ENCODE peak calls at places on chromosomes 4 and X, in eight cellular contexts. One of them, this sample, is unnamed.

GRCh38 chr4:74111990-74112389 is 13.0 kb upstream of the CXCL2 start:
- DNase-seq in PC-9: peak
- DNase-seq in foreskin fibroblast: no peak
- DNase-seq in left lung: peak
- DNase-seq in heart left ventricle: no peak
- DNase-seq in GM13976: no peak
- DNase-seq in bronchial epithelial cell: peak
- DNase-seq in astrocyte of the spinal cord: peak
- DNase-seq in this sample: no peak

GRCh38 chr4:154164931-154165839 is 326.4 kb downstream of the DCHS2 start:
- DNase-seq in PC-9: no peak
- DNase-seq in foreskin fibroblast: peak
- DNase-seq in left lung: peak
- DNase-seq in heart left ventricle: no peak
- DNase-seq in GM13976: no peak
- DNase-seq in bronchial epithelial cell: peak
- DNase-seq in astrocyte of the spinal cord: peak
- DNase-seq in this sample: no peak

GRCh38 chr4:68209003-68209402 is 36.5 kb downstream of the TMPRSS11B start:
- DNase-seq in PC-9: no peak
- DNase-seq in foreskin fibroblast: peak
- DNase-seq in left lung: no peak
- DNase-seq in heart left ventricle: no peak
- DNase-seq in GM13976: no peak
- DNase-seq in bronchial epithelial cell: no peak
- DNase-seq in astrocyte of the spinal cord: no peak
- DNase-seq in this sample: no peak

GRCh38 chrX:14064632-14065432 is 35.1 kb upstream of the GEMIN8 start:
- DNase-seq in PC-9: peak
- DNase-seq in foreskin fibroblast: no peak
- DNase-seq in left lung: no peak
- DNase-seq in heart left ventricle: no peak
- DNase-seq in GM13976: no peak
- DNase-seq in bronchial epithelial cell: peak
- DNase-seq in astrocyte of the spinal cord: peak
- DNase-seq in this sample: no peak

GRCh38 chrX:15464704-15465103 is 28.4 kb downstream of the PIR start:
- DNase-seq in PC-9: no peak
- DNase-seq in foreskin fibroblast: no peak
- DNase-seq in left lung: no peak
- DNase-seq in heart left ventricle: no peak
- DNase-seq in GM13976: no peak
- DNase-seq in bronchial epithelial cell: no peak
- DNase-seq in astrocyte of the spinal cord: no peak
- DNase-seq in this sample: no peak

GRCh38 chr4:184684491-184685189 is 35.1 kb downstream of the PRIMPOL start:
- DNase-seq in PC-9: no peak
- DNase-seq in foreskin fibroblast: no peak
- DNase-seq in left lung: no peak
- DNase-seq in heart left ventricle: no peak
- DNase-seq in GM13976: no peak
- DNase-seq in bronchial epithelial cell: peak
- DNase-seq in astrocyte of the spinal cord: no peak
- DNase-seq in this sample: no peak

GRCh38 chr4:64776820-64777219 is 367.6 kb upstream of the TECRL start:
- DNase-seq in PC-9: no peak
- DNase-seq in foreskin fibroblast: no peak
- DNase-seq in left lung: no peak
- DNase-seq in heart left ventricle: no peak
- DNase-seq in GM13976: no peak
- DNase-seq in bronchial epithelial cell: no peak
- DNase-seq in astrocyte of the spinal cord: no peak
- DNase-seq in this sample: no peak

GRCh38 chrX:73447311-73447794 is 500 bp downstream of the CDX4 start:
- DNase-seq in PC-9: no peak
- DNase-seq in foreskin fibroblast: no peak
- DNase-seq in left lung: no peak
- DNase-seq in heart left ventricle: no peak
- DNase-seq in GM13976: no peak
- DNase-seq in bronchial epithelial cell: no peak
- DNase-seq in astrocyte of the spinal cord: no peak
- DNase-seq in this sample: no peak

GRCh38 chr4:115113382-115114106 is at the start of gene NDST4:
- DNase-seq in PC-9: no peak
- DNase-seq in foreskin fibroblast: peak
- DNase-seq in left lung: no peak
- DNase-seq in heart left ventricle: no peak
- DNase-seq in GM13976: no peak
- DNase-seq in bronchial epithelial cell: peak
- DNase-seq in astrocyte of the spinal cord: peak
- DNase-seq in this sample: no peak

GRCh38 chr4:14446311-14446710 is 556.0 kb upstream of the CPEB2 start:
- DNase-seq in PC-9: no peak
- DNase-seq in foreskin fibroblast: peak
- DNase-seq in left lung: no peak
- DNase-seq in heart left ventricle: no peak
- DNase-seq in GM13976: no peak
- DNase-seq in bronchial epithelial cell: peak
- DNase-seq in astrocyte of the spinal cord: peak
- DNase-seq in this sample: no peak

GRCh38 chrX:17839269-17839668 is 21.8 kb downstream of the RAI2 start:
- DNase-seq in PC-9: no peak
- DNase-seq in foreskin fibroblast: peak
- DNase-seq in left lung: no peak
- DNase-seq in heart left ventricle: no peak
- DNase-seq in GM13976: no peak
- DNase-seq in bronchial epithelial cell: no peak
- DNase-seq in astrocyte of the spinal cord: no peak
- DNase-seq in this sample: no peak
- TF ChIP-seq CTCF in PC-9: no peak
- TF ChIP-seq CTCF in foreskin fibroblast: no peak
- TF ChIP-seq CTCF in left lung: no peak
- TF ChIP-seq CTCF in heart left ventricle: no peak
- TF ChIP-seq CTCF in GM13976: no peak
- TF ChIP-seq CTCF in bronchial epithelial cell: no peak
- TF ChIP-seq CTCF in astrocyte of the spinal cord: no peak
- TF ChIP-seq CTCF in this sample: no peak

GRCh38 chr4:151408380-151408629 is 671 bp upstream of the FHIP1A start:
- DNase-seq in PC-9: no peak
- DNase-seq in foreskin fibroblast: no peak
- DNase-seq in left lung: no peak
- DNase-seq in heart left ventricle: no peak
- DNase-seq in GM13976: no peak
- DNase-seq in bronchial epithelial cell: no peak
- DNase-seq in astrocyte of the spinal cord: no peak
- DNase-seq in this sample: no peak

GRCh38 chr4:151409470-151410313 is 716 bp downstream of the FHIP1A start:
- DNase-seq in PC-9: peak
- DNase-seq in foreskin fibroblast: peak
- DNase-seq in left lung: peak
- DNase-seq in heart left ventricle: no peak
- DNase-seq in GM13976: peak
- DNase-seq in bronchial epithelial cell: peak
- DNase-seq in astrocyte of the spinal cord: peak
- DNase-seq in this sample: no peak

GRCh38 chr4:151407018-151407417 is 2.0 kb upstream of the FHIP1A start:
- DNase-seq in PC-9: no peak
- DNase-seq in foreskin fibroblast: no peak
- DNase-seq in left lung: no peak
- DNase-seq in heart left ventricle: no peak
- DNase-seq in GM13976: no peak
- DNase-seq in bronchial epithelial cell: no peak
- DNase-seq in astrocyte of the spinal cord: no peak
- DNase-seq in this sample: no peak

GRCh38 chr4:151408630-151409469 is at the start of gene FHIP1A:
- DNase-seq in PC-9: peak
- DNase-seq in foreskin fibroblast: peak
- DNase-seq in left lung: peak
- DNase-seq in heart left ventricle: peak
- DNase-seq in GM13976: peak
- DNase-seq in bronchial epithelial cell: peak
- DNase-seq in astrocyte of the spinal cord: peak
- DNase-seq in this sample: no peak

DNA sequence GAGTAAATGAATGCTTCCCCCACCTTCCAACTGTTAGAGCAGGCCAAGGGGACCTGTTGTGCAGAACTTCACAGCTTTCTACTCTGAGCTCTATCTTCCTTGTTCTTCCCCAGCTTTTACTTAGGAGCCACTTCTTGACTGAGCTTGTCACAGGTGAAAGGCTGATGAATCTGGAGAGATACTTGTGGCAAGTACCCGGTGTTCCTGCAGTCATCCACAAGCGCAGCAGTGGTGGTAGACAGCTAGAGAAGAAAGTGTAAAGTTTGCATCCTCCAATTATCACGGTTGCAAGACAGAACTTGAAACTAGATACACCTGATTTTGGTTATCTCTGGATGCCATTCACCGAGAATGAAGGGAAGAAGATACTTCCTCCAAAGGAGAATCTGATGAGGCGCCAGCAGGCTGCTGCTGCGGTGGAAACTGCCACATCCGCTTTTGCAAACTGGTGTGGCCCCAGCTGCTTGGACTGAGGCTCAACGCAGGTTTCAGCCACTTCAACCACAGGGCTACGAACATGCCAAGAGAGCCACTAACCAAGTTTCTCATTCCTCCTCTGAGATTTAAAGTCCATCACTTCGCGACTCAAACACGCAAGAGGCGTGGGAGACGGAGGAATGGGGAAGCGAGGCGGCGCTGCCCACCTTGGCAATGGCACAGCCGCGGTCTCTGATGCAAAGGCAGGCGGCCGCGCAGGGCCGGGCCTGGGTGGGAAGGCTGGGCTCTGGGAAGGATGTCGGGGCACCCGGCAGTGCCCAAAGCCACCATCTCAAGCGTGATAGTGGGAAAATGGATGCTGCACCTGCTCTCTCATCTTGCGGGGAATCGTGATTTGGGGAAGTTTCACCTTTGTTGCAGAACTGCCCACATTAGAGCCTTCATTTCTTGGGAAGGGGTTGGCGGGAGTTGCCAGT is 1.3 kb upstream of the FHIP1A start:
- DNase-seq in PC-9: peak
- DNase-seq in foreskin fibroblast: no peak
- DNase-seq in left lung: peak
- DNase-seq in heart left ventricle: peak
- DNase-seq in GM13976: peak
- DNase-seq in bronchial epithelial cell: no peak
- DNase-seq in astrocyte of the spinal cord: peak
- DNase-seq in this sample: no peak
- TF ChIP-seq CTCF in PC-9: no peak
- TF ChIP-seq CTCF in foreskin fibroblast: no peak
- TF ChIP-seq CTCF in left lung: no peak
- TF ChIP-seq CTCF in heart left ventricle: no peak
- TF ChIP-seq CTCF in GM13976: no peak
- TF ChIP-seq CTCF in bronchial epithelial cell: peak
- TF ChIP-seq CTCF in astrocyte of the spinal cord: no peak
- TF ChIP-seq CTCF in this sample: no peak

GRCh38 chr4:110638347-110638746 is 15.5 kb upstream of the PITX2 start:
- DNase-seq in PC-9: no peak
- DNase-seq in foreskin fibroblast: no peak
- DNase-seq in left lung: no peak
- DNase-seq in heart left ventricle: no peak
- DNase-seq in GM13976: no peak
- DNase-seq in bronchial epithelial cell: no peak
- DNase-seq in astrocyte of the spinal cord: no peak
- DNase-seq in this sample: no peak

GRCh38 chr4:110636677-110637407 is 14.0 kb upstream of the PITX2 start:
- DNase-seq in PC-9: no peak
- DNase-seq in foreskin fibroblast: peak
- DNase-seq in left lung: no peak
- DNase-seq in heart left ventricle: no peak
- DNase-seq in GM13976: no peak
- DNase-seq in bronchial epithelial cell: no peak
- DNase-seq in astrocyte of the spinal cord: no peak
- DNase-seq in this sample: no peak

GRCh38 chr4:110636231-110636676 is 13.4 kb upstream of the PITX2 start:
- DNase-seq in PC-9: no peak
- DNase-seq in foreskin fibroblast: no peak
- DNase-seq in left lung: no peak
- DNase-seq in heart left ventricle: no peak
- DNase-seq in GM13976: no peak
- DNase-seq in bronchial epithelial cell: no peak
- DNase-seq in astrocyte of the spinal cord: no peak
- DNase-seq in this sample: no peak

GRCh38 chr4:110639207-110640092 is 16.6 kb upstream of the PITX2 start:
- DNase-seq in PC-9: no peak
- DNase-seq in foreskin fibroblast: no peak
- DNase-seq in left lung: no peak
- DNase-seq in heart left ventricle: no peak
- DNase-seq in GM13976: no peak
- DNase-seq in bronchial epithelial cell: no peak
- DNase-seq in astrocyte of the spinal cord: no peak
- DNase-seq in this sample: no peak

GRCh38 chr4:110637408-110638131 is 14.7 kb upstream of the PITX2 start:
- DNase-seq in PC-9: no peak
- DNase-seq in foreskin fibroblast: no peak
- DNase-seq in left lung: no peak
- DNase-seq in heart left ventricle: no peak
- DNase-seq in GM13976: no peak
- DNase-seq in bronchial epithelial cell: no peak
- DNase-seq in astrocyte of the spinal cord: no peak
- DNase-seq in this sample: no peak
- TF ChIP-seq CTCF in PC-9: no peak
- TF ChIP-seq CTCF in foreskin fibroblast: peak
- TF ChIP-seq CTCF in left lung: no peak
- TF ChIP-seq CTCF in heart left ventricle: no peak
- TF ChIP-seq CTCF in GM13976: no peak
- TF ChIP-seq CTCF in bronchial epithelial cell: no peak
- TF ChIP-seq CTCF in astrocyte of the spinal cord: no peak
- TF ChIP-seq CTCF in this sample: no peak

DNA sequence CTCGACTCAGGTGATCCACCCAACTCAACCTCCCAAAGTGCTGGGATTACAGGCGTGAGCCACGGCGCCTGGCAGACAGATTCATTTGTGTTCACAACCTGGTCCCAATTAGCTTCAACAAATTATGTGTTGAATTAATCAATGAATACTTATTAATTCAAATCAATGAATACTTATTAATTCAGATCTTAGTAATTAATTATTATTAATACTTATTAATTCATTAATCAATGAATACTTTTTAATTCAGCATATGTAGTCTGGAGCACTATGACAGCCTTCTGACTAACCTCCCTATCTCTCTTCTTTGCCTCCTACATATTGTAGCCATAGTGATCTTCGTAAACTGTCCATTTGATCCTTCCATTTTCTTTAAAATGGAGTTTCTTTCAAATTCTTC is 56.7 kb upstream of the RBPJ start:
- DNase-seq in PC-9: no peak
- DNase-seq in foreskin fibroblast: no peak
- DNase-seq in left lung: no peak
- DNase-seq in heart left ventricle: no peak
- DNase-seq in GM13976: no peak
- DNase-seq in bronchial epithelial cell: no peak
- DNase-seq in astrocyte of the spinal cord: no peak
- DNase-seq in this sample: no peak
- TF ChIP-seq CTCF in PC-9: no peak
- TF ChIP-seq CTCF in foreskin fibroblast: no peak
- TF ChIP-seq CTCF in left lung: no peak
- TF ChIP-seq CTCF in heart left ventricle: no peak
- TF ChIP-seq CTCF in GM13976: no peak
- TF ChIP-seq CTCF in bronchial epithelial cell: no peak
- TF ChIP-seq CTCF in astrocyte of the spinal cord: no peak
- TF ChIP-seq CTCF in this sample: no peak

GRCh38 chrX:18769812-18770573 is 62.5 kb downstream of the PPEF1 start:
- DNase-seq in PC-9: no peak
- DNase-seq in foreskin fibroblast: peak
- DNase-seq in left lung: no peak
- DNase-seq in heart left ventricle: no peak
- DNase-seq in GM13976: no peak
- DNase-seq in bronchial epithelial cell: no peak
- DNase-seq in astrocyte of the spinal cord: no peak
- DNase-seq in this sample: no peak
- TF ChIP-seq CTCF in PC-9: no peak
- TF ChIP-seq CTCF in foreskin fibroblast: no peak
- TF ChIP-seq CTCF in left lung: no peak
- TF ChIP-seq CTCF in heart left ventricle: peak
- TF ChIP-seq CTCF in GM13976: no peak
- TF ChIP-seq CTCF in bronchial epithelial cell: no peak
- TF ChIP-seq CTCF in astrocyte of the spinal cord: no peak
- TF ChIP-seq CTCF in this sample: no peak

This sample was measured in natural killer cell.